ENCODE peak calls at places on chromosomes 13 and 19, in five cellular contexts. One of them, this sample, is unnamed.

GRCh38 chr13:112969692-112970338 is 801 bp downstream of the MCF2L start:
- DNase-seq in left ventricle myocardium inferior: no peak
- DNase-seq in ovary: peak
- DNase-seq in neural progenitor cell: no peak
- DNase-seq in Panc1: no peak
- DNase-seq in this sample: no peak

GRCh38 chr19:47296036-47296435 is 13.6 kb upstream of the C5AR1 start:
- DNase-seq in Panc1: peak
- DNase-seq in neural progenitor cell: peak
- DNase-seq in ovary: peak
- DNase-seq in left ventricle myocardium inferior: no peak
- DNase-seq in this sample: peak

GRCh38 chr19:7705387-7706187 is 3.7 kb upstream of the FCER2 start:
- DNase-seq in ovary: no peak
- DNase-seq in Panc1: no peak
- DNase-seq in neural progenitor cell: no peak
- DNase-seq in left ventricle myocardium inferior: peak
- DNase-seq in this sample: no peak

GRCh38 chr19:46818812-46819211 is 30.4 kb upstream of the SLC1A5 start:
- DNase-seq in Panc1: no peak
- DNase-seq in ovary: no peak
- DNase-seq in left ventricle myocardium inferior: no peak
- DNase-seq in neural progenitor cell: no peak
- DNase-seq in this sample: no peak

GRCh38 chr19:43765109-43765876 is 10.5 kb upstream of the SMG9 start:
- DNase-seq in neural progenitor cell: no peak
- DNase-seq in Panc1: no peak
- DNase-seq in ovary: no peak
- DNase-seq in left ventricle myocardium inferior: no peak
- DNase-seq in this sample: peak

GRCh38 chr13:108702171-108702570 is 72.8 kb downstream of the MYO16 start:
- DNase-seq in ovary: no peak
- DNase-seq in left ventricle myocardium inferior: no peak
- DNase-seq in Panc1: no peak
- DNase-seq in neural progenitor cell: no peak
- DNase-seq in this sample: no peak

GRCh38 chr13:80883545-80883944 is 542.6 kb upstream of the SPRY2 start:
- DNase-seq in Panc1: no peak
- DNase-seq in neural progenitor cell: no peak
- DNase-seq in left ventricle myocardium inferior: no peak
- DNase-seq in ovary: no peak
- DNase-seq in this sample: no peak

GRCh38 chr13:103557878-103558277 is 491.7 kb upstream of the SLC10A2 start:
- DNase-seq in left ventricle myocardium inferior: no peak
- DNase-seq in Panc1: no peak
- DNase-seq in ovary: no peak
- DNase-seq in neural progenitor cell: no peak
- DNase-seq in this sample: no peak

GRCh38 chr19:11404588-11405258 is 14.4 kb downstream of the RGL3 start:
- DNase-seq in left ventricle myocardium inferior: no peak
- DNase-seq in Panc1: no peak
- DNase-seq in neural progenitor cell: no peak
- DNase-seq in ovary: no peak
- DNase-seq in this sample: no peak

GRCh38 chr13:87131611-87132010 is 539.6 kb upstream of the SLITRK5 start:
- DNase-seq in ovary: no peak
- DNase-seq in Panc1: no peak
- DNase-seq in neural progenitor cell: no peak
- DNase-seq in left ventricle myocardium inferior: no peak
- DNase-seq in this sample: no peak

GRCh38 chr13:41500501-41500900 is 43.2 kb downstream of the RGCC start:
- DNase-seq in left ventricle myocardium inferior: peak
- DNase-seq in neural progenitor cell: no peak
- DNase-seq in ovary: no peak
- DNase-seq in Panc1: no peak
- DNase-seq in this sample: peak

GRCh38 chr13:86572115-86572514 is 772.9 kb upstream of the SLITRK6 start:
- DNase-seq in Panc1: no peak
- DNase-seq in left ventricle myocardium inferior: no peak
- DNase-seq in neural progenitor cell: no peak
- DNase-seq in ovary: no peak
- DNase-seq in this sample: peak

GRCh38 chr13:20426766-20427448 is 98.8 kb downstream of the CRYL1 start:
- DNase-seq in Panc1: no peak
- DNase-seq in ovary: no peak
- DNase-seq in neural progenitor cell: no peak
- DNase-seq in left ventricle myocardium inferior: no peak
- DNase-seq in this sample: no peak

GRCh38 chr13:47896546-47896945 is 104.5 kb downstream of the SUCLA2 start:
- DNase-seq in Panc1: no peak
- DNase-seq in ovary: no peak
- DNase-seq in left ventricle myocardium inferior: no peak
- DNase-seq in neural progenitor cell: no peak
- DNase-seq in this sample: no peak

GRCh38 chr13:72199640-72200039 is 332.6 kb upstream of the DACH1 start:
- DNase-seq in Panc1: no peak
- DNase-seq in ovary: no peak
- DNase-seq in neural progenitor cell: no peak
- DNase-seq in left ventricle myocardium inferior: no peak
- DNase-seq in this sample: no peak

GRCh38 chr19:19146000-19146608 is 7.8 kb upstream of the TMEM161A start:
- DNase-seq in Panc1: no peak
- DNase-seq in ovary: peak
- DNase-seq in neural progenitor cell: peak
- DNase-seq in left ventricle myocardium inferior: peak
- DNase-seq in this sample: peak

GRCh38 chr13:51601601-51602348 is 17.5 kb downstream of the WDFY2 start:
- DNase-seq in neural progenitor cell: no peak
- DNase-seq in left ventricle myocardium inferior: no peak
- DNase-seq in Panc1: no peak
- DNase-seq in ovary: no peak
- DNase-seq in this sample: no peak
- H3K27ac ChIP-seq in neural progenitor cell: no peak
- H3K27ac ChIP-seq in left ventricle myocardium inferior: no peak
- H3K27ac ChIP-seq in Panc1: no peak
- H3K27ac ChIP-seq in ovary: no peak
- H3K27ac ChIP-seq in this sample: peak

DNA sequence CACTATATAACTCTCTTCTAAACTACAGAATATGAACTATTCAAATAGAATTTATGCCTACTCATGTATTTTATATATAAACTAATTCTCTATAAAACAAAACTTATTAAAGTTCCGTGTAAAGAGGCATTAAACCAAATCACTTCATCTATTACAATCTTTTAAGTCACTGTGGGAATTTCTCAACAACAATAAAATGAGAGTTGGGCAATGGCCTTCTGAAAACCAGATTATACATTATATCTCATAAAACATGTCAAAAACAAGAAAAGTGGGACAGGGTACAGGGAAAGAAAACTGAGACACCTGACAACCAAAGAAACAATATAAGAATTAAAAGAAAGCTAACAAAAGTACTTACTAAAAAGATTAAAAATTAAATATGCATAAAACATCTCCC is 145.2 kb downstream of the DIAPH3 start:
- DNase-seq in Panc1: no peak
- DNase-seq in ovary: no peak
- DNase-seq in left ventricle myocardium inferior: no peak
- DNase-seq in neural progenitor cell: no peak
- DNase-seq in this sample: no peak
- H3K27ac ChIP-seq in Panc1: no peak
- H3K27ac ChIP-seq in ovary: no peak
- H3K27ac ChIP-seq in left ventricle myocardium inferior: no peak
- H3K27ac ChIP-seq in neural progenitor cell: no peak
- H3K27ac ChIP-seq in this sample: no peak

GRCh38 chr13:32175943-32176342 is 139.2 kb downstream of the ZAR1L start:
- DNase-seq in Panc1: no peak
- DNase-seq in neural progenitor cell: no peak
- DNase-seq in ovary: no peak
- DNase-seq in left ventricle myocardium inferior: no peak
- DNase-seq in this sample: no peak
- H3K27ac ChIP-seq in Panc1: no peak
- H3K27ac ChIP-seq in neural progenitor cell: no peak
- H3K27ac ChIP-seq in ovary: no peak
- H3K27ac ChIP-seq in left ventricle myocardium inferior: no peak
- H3K27ac ChIP-seq in this sample: no peak

GRCh38 chr19:3137139-3137538 is 1.3 kb downstream of the GNA15 start:
- DNase-seq in neural progenitor cell: no peak
- DNase-seq in ovary: peak
- DNase-seq in Panc1: no peak
- DNase-seq in left ventricle myocardium inferior: no peak
- DNase-seq in this sample: no peak
- H3K27ac ChIP-seq in neural progenitor cell: no peak
- H3K27ac ChIP-seq in ovary: no peak
- H3K27ac ChIP-seq in Panc1: no peak
- H3K27ac ChIP-seq in left ventricle myocardium inferior: peak
- H3K27ac ChIP-seq in this sample: peak

GRCh38 chr19:13026478-13026999 is 31.3 kb downstream of the NFIX start:
- DNase-seq in ovary: no peak
- DNase-seq in Panc1: no peak
- DNase-seq in neural progenitor cell: no peak
- DNase-seq in left ventricle myocardium inferior: no peak
- DNase-seq in this sample: no peak
- H3K27ac ChIP-seq in ovary: no peak
- H3K27ac ChIP-seq in Panc1: peak
- H3K27ac ChIP-seq in neural progenitor cell: no peak
- H3K27ac ChIP-seq in left ventricle myocardium inferior: peak
- H3K27ac ChIP-seq in this sample: peak

GRCh38 chr19:58305932-58306323 is 751 bp downstream of the ERVK3-1 start:
- DNase-seq in ovary: no peak
- DNase-seq in Panc1: no peak
- DNase-seq in left ventricle myocardium inferior: no peak
- DNase-seq in neural progenitor cell: no peak
- DNase-seq in this sample: no peak
- H3K27ac ChIP-seq in ovary: no peak
- H3K27ac ChIP-seq in Panc1: peak
- H3K27ac ChIP-seq in left ventricle myocardium inferior: peak
- H3K27ac ChIP-seq in neural progenitor cell: no peak
- H3K27ac ChIP-seq in this sample: peak

GRCh38 chr13:28423010-28423409 is 71.9 kb downstream of the FLT1 start:
- DNase-seq in Panc1: no peak
- DNase-seq in neural progenitor cell: no peak
- DNase-seq in left ventricle myocardium inferior: peak
- DNase-seq in ovary: no peak
- DNase-seq in this sample: no peak
- H3K27ac ChIP-seq in Panc1: no peak
- H3K27ac ChIP-seq in neural progenitor cell: no peak
- H3K27ac ChIP-seq in left ventricle myocardium inferior: peak
- H3K27ac ChIP-seq in ovary: no peak
- H3K27ac ChIP-seq in this sample: no peak

DNA sequence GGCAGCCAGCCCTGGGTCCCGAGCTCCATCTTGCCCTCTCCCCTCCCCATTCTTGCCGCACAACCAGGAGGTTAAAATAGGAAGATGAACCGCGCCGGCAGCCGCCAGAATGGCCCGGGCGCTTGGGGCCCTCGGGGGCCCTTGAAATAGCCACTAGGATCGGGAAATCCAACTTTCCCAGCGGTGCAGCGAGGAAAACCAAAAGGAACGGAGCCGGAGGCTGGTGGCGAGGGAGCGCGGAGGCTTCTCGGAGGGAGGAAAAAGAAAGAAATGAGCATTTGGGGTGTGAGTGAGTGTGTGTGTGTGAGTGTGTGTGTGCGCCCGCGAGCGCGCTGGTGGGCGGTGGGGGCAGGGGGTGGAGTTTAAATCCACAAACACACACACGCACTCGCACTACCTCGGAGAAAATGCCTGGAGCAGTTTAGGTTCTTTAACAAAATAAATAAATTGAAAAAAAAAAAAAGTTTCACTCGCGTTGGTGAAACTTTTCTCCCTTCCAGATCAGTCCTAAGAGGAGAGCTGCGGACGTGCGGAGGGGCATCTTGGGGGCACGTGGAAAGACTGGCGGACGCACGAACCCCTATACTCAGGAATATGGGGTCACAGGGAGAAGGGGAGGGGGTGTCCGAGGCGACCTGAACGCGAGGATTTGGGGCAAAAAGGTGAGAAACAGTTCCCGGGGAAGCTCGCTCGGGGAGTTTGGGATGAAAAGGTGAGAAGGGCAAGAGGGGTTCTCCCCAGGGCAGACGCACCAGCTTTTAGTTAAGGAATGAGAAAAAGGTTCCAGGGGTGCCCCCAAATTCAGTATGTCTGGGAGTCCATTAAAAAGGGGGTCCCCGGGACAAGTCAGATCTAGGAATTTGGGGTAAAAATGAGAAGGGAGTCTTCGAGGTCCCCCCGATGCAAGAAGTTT is 1.3 kb downstream of the RFX2 start:
- DNase-seq in Panc1: no peak
- DNase-seq in neural progenitor cell: peak
- DNase-seq in left ventricle myocardium inferior: peak
- DNase-seq in ovary: peak
- DNase-seq in this sample: peak
- H3K27ac ChIP-seq in Panc1: peak
- H3K27ac ChIP-seq in neural progenitor cell: no peak
- H3K27ac ChIP-seq in left ventricle myocardium inferior: peak
- H3K27ac ChIP-seq in ovary: peak
- H3K27ac ChIP-seq in this sample: peak

GRCh38 chr19:40570313-40571004 is 6.2 kb upstream of the SHKBP1 start:
- DNase-seq in ovary: peak
- DNase-seq in neural progenitor cell: peak
- DNase-seq in Panc1: peak
- DNase-seq in left ventricle myocardium inferior: peak
- DNase-seq in this sample: peak

GRCh38 chr19:40571005-40571318 is 5.7 kb upstream of the SHKBP1 start:
- DNase-seq in ovary: no peak
- DNase-seq in left ventricle myocardium inferior: no peak
- DNase-seq in neural progenitor cell: no peak
- DNase-seq in Panc1: no peak
- DNase-seq in this sample: no peak

GRCh38 chr19:40567750-40568494 is 8.8 kb upstream of the SHKBP1 start:
- DNase-seq in neural progenitor cell: peak
- DNase-seq in ovary: no peak
- DNase-seq in Panc1: no peak
- DNase-seq in left ventricle myocardium inferior: no peak
- DNase-seq in this sample: no peak

GRCh38 chr19:40575326-40575725 is 1.3 kb upstream of the SHKBP1 start:
- DNase-seq in ovary: no peak
- DNase-seq in neural progenitor cell: no peak
- DNase-seq in left ventricle myocardium inferior: no peak
- DNase-seq in Panc1: no peak
- DNase-seq in this sample: no peak

DNA sequence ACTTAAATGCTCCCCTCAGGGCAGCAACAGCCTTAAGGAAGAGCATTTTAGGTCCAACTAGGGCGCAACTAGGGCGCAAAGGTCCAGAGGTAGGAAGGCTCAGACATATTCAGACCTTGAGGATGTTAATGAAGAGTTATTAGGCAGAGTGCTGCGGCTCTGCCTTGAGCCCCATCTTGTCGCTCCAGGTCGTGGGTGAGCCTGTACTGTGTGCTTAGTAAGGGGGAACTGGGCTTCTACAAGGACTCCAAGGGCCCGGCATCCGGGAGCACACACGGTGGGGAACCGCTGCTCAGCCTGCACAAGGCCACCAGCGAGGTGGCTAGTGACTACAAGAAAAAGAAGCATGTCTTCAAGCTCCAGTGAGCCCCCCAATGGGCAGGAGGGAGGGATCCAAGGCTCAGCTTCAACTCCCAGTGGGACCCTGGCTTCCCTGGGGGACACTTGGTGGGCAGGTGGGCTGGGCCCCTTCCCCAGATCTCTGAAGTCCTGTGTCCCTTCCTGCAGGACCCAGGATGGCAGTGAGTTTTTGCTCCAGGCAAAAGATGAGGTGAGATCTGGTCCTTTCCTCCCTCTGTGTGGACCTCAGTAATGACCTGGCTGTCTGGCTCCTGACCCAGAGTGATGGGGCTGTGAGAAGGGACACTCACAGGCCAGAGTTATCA is 4.7 kb upstream of the SHKBP1 start:
- DNase-seq in ovary: no peak
- DNase-seq in left ventricle myocardium inferior: no peak
- DNase-seq in Panc1: no peak
- DNase-seq in neural progenitor cell: no peak
- DNase-seq in this sample: no peak
- H3K27ac ChIP-seq in ovary: no peak
- H3K27ac ChIP-seq in left ventricle myocardium inferior: no peak
- H3K27ac ChIP-seq in Panc1: no peak
- H3K27ac ChIP-seq in neural progenitor cell: no peak
- H3K27ac ChIP-seq in this sample: peak

This sample was measured in RWPE1.